ENCODE peak calls at places on chromosomes 12 and 14, in five cellular contexts. X, S, K, I and W are unnamed samples.

GRCh38 chr14:51844482-51844881 is 15.9 kb upstream of the GNG2 start:
- DNase-seq in X (no peak), S (no peak), K (peak; percentile 78), I (no peak), W (no peak)

GRCh38 chr14:49970474-49971147 is 77.7 kb downstream of the ARF6 start:
- DNase-seq in X (peak; percentile 92), S (peak; percentile 82), K (no peak), I (no peak), W (no peak)

GRCh38 chr14:51093371-51094281 is 1.3 kb downstream of the TRIM9 start:
- DNase-seq in X (no peak), S (no peak), K (no peak), I (peak; percentile 84), W (peak; percentile 67)

GRCh38 chr12:26126340-26127284 is 1.8 kb upstream of the BHLHE41 start:
- DNase-seq in X (peak; percentile 62), S (peak; percentile 64), K (no peak), I (peak; percentile 93), W (peak; percentile 89)

GRCh38 chr14:99596071-99596627 is 7.9 kb downstream of the CCDC85C start:
- DNase-seq in X (no peak), S (peak; percentile 73), K (no peak), I (no peak), W (no peak)

GRCh38 chr12:25421651-25422150 is 131.4 kb downstream of the LMNTD1 start:
- DNase-seq in X (no peak), S (no peak), K (no peak), I (no peak), W (no peak)

GRCh38 chr14:55780156-55780946 is 200.3 kb downstream of the KTN1 start:
- DNase-seq in X (no peak), S (peak; percentile 95), K (no peak), I (no peak), W (no peak)

GRCh38 chr14:98726585-98727405 is 545.2 kb downstream of the BCL11B start:
- DNase-seq in X (no peak), S (no peak), K (no peak), I (no peak), W (no peak)

GRCh38 chr12:57641699-57642442 is 8.9 kb upstream of the B4GALNT1 start:
- DNase-seq in X (peak; percentile 48), S (no peak), K (no peak), I (no peak), W (no peak)

GRCh38 chr12:100675432-100675831 is 101.9 kb downstream of the GAS2L3 start:
- DNase-seq in X (peak; percentile 7), S (peak; percentile 85), K (no peak), I (no peak), W (no peak)

GRCh38 chr14:76696361-76696760 is 64.9 kb upstream of the VASH1 start:
- DNase-seq in X (no peak), S (no peak), K (no peak), I (no peak), W (no peak)

GRCh38 chr14:24316597-24316950 is 5.3 kb downstream of the LTB4R start:
- DNase-seq in X (peak; percentile 41), S (no peak), K (no peak), I (no peak), W (no peak)

GRCh38 chr14:58513272-58513671 is 85.8 kb downstream of the KIAA0586 start:
- DNase-seq in X (no peak), S (no peak), K (no peak), I (no peak), W (no peak)

GRCh38 chr14:106317593-106317992 is 791.2 kb downstream of the TMEM121 start:
- DNase-seq in X (no peak), S (no peak), K (no peak), I (no peak), W (no peak)

GRCh38 chr12:124548854-124549378 is 18.5 kb downstream of the NCOR2 start:
- DNase-seq in X (no peak), S (peak; percentile 69), K (no peak), I (peak; percentile 72), W (no peak)

GRCh38 chr12:82554529-82554928 is 132.2 kb upstream of the TMTC2 start:
- DNase-seq in X (no peak), S (peak; percentile 54), K (peak; percentile 36), I (no peak), W (no peak)

GRCh38 chr14:38045461-38045860 is 162.2 kb upstream of the SSTR1 start:
- DNase-seq in X (no peak), S (no peak), K (no peak), I (no peak), W (no peak)

GRCh38 chr12:53795927-53796326 is 44.1 kb upstream of the CISTR start:
- DNase-seq in X (no peak), S (no peak), K (no peak), I (no peak), W (no peak)

GRCh38 chr14:102117852-102118251 is 21.8 kb upstream of the WDR20 start:
- DNase-seq in X (no peak), S (no peak), K (no peak), I (peak; percentile 34), W (no peak)

GRCh38 chr12:112380663-112381420 is 1.4 kb downstream of the HECTD4 start:
- DNase-seq in X (peak; percentile 23), S (peak; percentile 11), K (no peak), I (peak; percentile 76), W (no peak)

GRCh38 chr12:1777798-1778197 is 42.6 kb upstream of the LRTM2 start:
- DNase-seq in X (no peak), S (no peak), K (no peak), I (no peak), W (no peak)

GRCh38 chr12:2924019-2924418 is 33.3 kb downstream of the TULP3 start:
- DNase-seq in X (no peak), S (no peak), K (no peak), I (no peak), W (no peak)

GRCh38 chr14:62736004-62736403 is 309.3 kb downstream of the KCNH5 start:
- DNase-seq in X (no peak), S (no peak), K (no peak), I (no peak), W (no peak)

DNA sequence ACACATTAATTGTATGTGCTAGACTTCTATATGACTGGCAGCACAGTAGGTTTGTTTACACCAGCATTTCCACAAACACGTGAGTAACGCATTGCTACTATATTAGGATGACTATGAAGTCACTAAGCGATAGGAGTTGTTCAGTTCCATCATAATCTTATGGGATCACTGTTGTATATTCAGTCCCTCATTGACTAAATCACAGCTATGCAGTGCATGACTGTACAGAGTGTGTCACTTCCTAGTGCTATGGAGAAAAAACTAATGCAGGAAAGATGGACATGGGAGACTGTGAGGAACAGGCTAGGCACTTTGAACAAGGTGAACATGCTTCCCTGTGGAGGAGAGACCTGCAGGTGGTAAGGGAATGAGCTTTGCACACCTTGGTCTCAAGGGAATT is 259.8 kb downstream of the NUAK1 start:
- DNase-seq in X (no peak), S (peak; percentile 4), K (no peak), I (no peak), W (no peak)
- H3K4me1 ChIP-seq in X (peaks cover 17% of the 10 kb centered on the region), S (no peaks in the 10 kb centered on the region), K (no peaks in the 10 kb centered on the region), I (no peaks in the 10 kb centered on the region), W (no peaks in the 10 kb centered on the region)

GRCh38 chr12:74537126-74537706 is 419 bp upstream of the ATXN7L3B start:
- DNase-seq in X (peak; percentile 64), S (no peak), K (peak; percentile 48), I (no peak), W (no peak)

GRCh38 chr12:74539261-74539660 is 1.6 kb downstream of the ATXN7L3B start:
- DNase-seq in X (peak; percentile 24), S (no peak), K (no peak), I (no peak), W (no peak)

GRCh38 chr12:74538491-74539258 is 1.0 kb downstream of the ATXN7L3B start:
- DNase-seq in X (peak; percentile 33), S (peak; percentile 20), K (no peak), I (peak; percentile 82), W (no peak)

GRCh38 chr12:74537707-74538385 is at the start of gene ATXN7L3B:
- DNase-seq in X (peak; percentile 95), S (peak; percentile 96), K (peak; percentile 73), I (peak; percentile 98), W (peak; percentile 93)

DNA sequence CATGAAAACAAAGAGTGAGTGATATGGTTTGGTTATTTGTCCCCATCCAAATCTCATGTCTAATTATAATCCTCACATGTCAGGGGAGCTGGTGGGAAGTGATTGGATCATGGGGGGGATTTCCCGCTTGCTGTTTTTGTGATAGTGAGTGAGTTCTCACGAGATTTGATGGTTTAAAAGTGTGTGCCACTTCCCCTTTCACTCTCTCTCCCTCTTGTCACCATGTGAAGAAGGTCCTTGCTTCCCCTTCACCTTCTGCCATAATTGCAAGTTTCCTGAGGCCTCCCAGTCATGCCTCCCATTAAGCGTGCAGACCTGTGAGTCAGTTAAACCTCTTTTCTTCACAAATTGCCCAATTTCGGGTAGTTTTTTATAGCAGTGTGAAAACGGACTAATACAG is 2.1 kb upstream of the ATXN7L3B start:
- DNase-seq in X (no peak), S (no peak), K (no peak), I (no peak), W (no peak)
- TF ChIP-seq POLR2AphosphoS5 in X (no peak), S (no peak), K (peak; percentile 59), I (no peak), W (no peak)

DNA sequence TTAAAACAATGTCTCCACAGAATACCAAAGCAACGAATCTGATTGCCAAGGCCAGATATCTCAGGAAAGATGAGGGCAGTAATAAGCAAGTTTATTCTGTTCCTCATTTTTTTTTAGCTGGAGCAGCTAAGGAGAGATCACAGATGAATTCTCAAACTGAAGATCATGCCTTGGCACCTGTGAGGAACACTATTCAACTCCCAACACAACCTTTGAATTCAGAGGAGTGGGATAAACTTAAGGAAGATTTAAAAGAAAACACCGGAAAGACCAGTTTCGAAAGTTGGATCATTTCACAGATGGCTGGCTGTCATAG is 994 bp downstream of the PRORP start:
- DNase-seq in X (no peak), S (no peak), K (no peak), I (no peak), W (no peak)
- H3K4me1 ChIP-seq in X (peaks cover 4% of the 10 kb centered on the region), S (peaks cover 15% of the 10 kb centered on the region), K (peaks cover 2% of the 10 kb centered on the region), I (peaks cover 52% of the 10 kb centered on the region), W (peaks cover 33% of the 10 kb centered on the region)

GRCh38 chr12:116006141-116006540 is 271.4 kb downstream of the MED13L start:
- DNase-seq in X (no peak), S (no peak), K (no peak), I (no peak), W (no peak)

GRCh38 chr12:115999582-115999981 is 277.9 kb downstream of the MED13L start:
- DNase-seq in X (no peak), S (no peak), K (no peak), I (no peak), W (no peak)

GRCh38 chr12:115998789-115999478 is 278.6 kb downstream of the MED13L start:
- DNase-seq in X (no peak), S (peak; percentile 6), K (no peak), I (no peak), W (no peak)

GRCh38 chr12:116000252-116000651 is 277.2 kb downstream of the MED13L start:
- DNase-seq in X (no peak), S (no peak), K (no peak), I (no peak), W (no peak)

GRCh38 chr12:116002890-116003536 is 274.5 kb downstream of the MED13L start:
- DNase-seq in X (no peak), S (no peak), K (no peak), I (no peak), W (no peak)
- TF ChIP-seq POLR2AphosphoS5 in X (no peak), S (no peak), K (no peak), I (no peak), W (no peak)

GRCh38 chr14:45003924-45004323 is 41.9 kb downstream of the TOGARAM1 start:
- DNase-seq in X (no peak), S (no peak), K (no peak), I (no peak), W (no peak)
- H3K4me1 ChIP-seq in X (no peaks in the 10 kb centered on the region), S (no peaks in the 10 kb centered on the region), K (no peaks in the 10 kb centered on the region), I (no peaks in the 10 kb centered on the region), W (no peaks in the 10 kb centered on the region)

GRCh38 chr14:61505815-61506809 is 184.7 kb downstream of the PRKCH start:
- DNase-seq in X (no peak), S (peak; percentile 39), K (no peak), I (no peak), W (no peak)
- TF ChIP-seq POLR2AphosphoS5 in X (no peak), S (no peak), K (no peak), I (no peak), W (no peak)